ENCODE peak calls at places on chromosomes 13 and 19, in six cellular contexts. One of them, this sample, is unnamed.

GRCh38 chr13:106416645-106417044 is 118.8 kb downstream of the EFNB2 start:
- DNase-seq in stimulated activated CD8-positive, alpha-beta memory T cell treated with anti-CD3 and anti-CD28 coated beads, Interleukin-7, amount 100 ng/mL, for 4 hours: no peak
- DNase-seq in GOT3: no peak
- DNase-seq in A673: no peak
- DNase-seq in fibroblast of lung: no peak
- DNase-seq in activated CD4-positive, alpha-beta T cell treated with anti-CD3 and anti-CD28 coated beads, Interleukin-2, amount 10 ng/mL, durations not matched to agents 7 days and 5 days: no peak
- DNase-seq in this sample: no peak

GRCh38 chr19:4199699-4200293 is 17.3 kb downstream of the ANKRD24 start:
- DNase-seq in GOT3: no peak
- DNase-seq in activated CD4-positive, alpha-beta T cell treated with anti-CD3 and anti-CD28 coated beads, Interleukin-2, amount 10 ng/mL, durations not matched to agents 7 days and 5 days: no peak
- DNase-seq in stimulated activated CD8-positive, alpha-beta memory T cell treated with anti-CD3 and anti-CD28 coated beads, Interleukin-7, amount 100 ng/mL, for 4 hours: no peak
- DNase-seq in A673: no peak
- DNase-seq in fibroblast of lung: no peak
- DNase-seq in this sample: no peak

GRCh38 chr19:44587863-44588752 is 25.3 kb upstream of the IGSF23 start:
- DNase-seq in GOT3: peak
- DNase-seq in activated CD4-positive, alpha-beta T cell treated with anti-CD3 and anti-CD28 coated beads, Interleukin-2, amount 10 ng/mL, durations not matched to agents 7 days and 5 days: no peak
- DNase-seq in A673: peak
- DNase-seq in fibroblast of lung: peak
- DNase-seq in stimulated activated CD8-positive, alpha-beta memory T cell treated with anti-CD3 and anti-CD28 coated beads, Interleukin-7, amount 100 ng/mL, for 4 hours: no peak
- DNase-seq in this sample: peak

GRCh38 chr19:916645-917322 is 349 bp upstream of the KISS1R start:
- DNase-seq in stimulated activated CD8-positive, alpha-beta memory T cell treated with anti-CD3 and anti-CD28 coated beads, Interleukin-7, amount 100 ng/mL, for 4 hours: no peak
- DNase-seq in fibroblast of lung: no peak
- DNase-seq in GOT3: no peak
- DNase-seq in A673: no peak
- DNase-seq in activated CD4-positive, alpha-beta T cell treated with anti-CD3 and anti-CD28 coated beads, Interleukin-2, amount 10 ng/mL, durations not matched to agents 7 days and 5 days: no peak
- DNase-seq in this sample: no peak

GRCh38 chr19:12665281-12665573 is 1.3 kb downstream of the MAN2B1 start:
- DNase-seq in fibroblast of lung: no peak
- DNase-seq in stimulated activated CD8-positive, alpha-beta memory T cell treated with anti-CD3 and anti-CD28 coated beads, Interleukin-7, amount 100 ng/mL, for 4 hours: peak
- DNase-seq in A673: no peak
- DNase-seq in GOT3: no peak
- DNase-seq in activated CD4-positive, alpha-beta T cell treated with anti-CD3 and anti-CD28 coated beads, Interleukin-2, amount 10 ng/mL, durations not matched to agents 7 days and 5 days: peak
- DNase-seq in this sample: no peak

GRCh38 chr13:100836696-100837095 is 162.1 kb upstream of the TMTC4 start:
- DNase-seq in A673: peak
- DNase-seq in GOT3: no peak
- DNase-seq in fibroblast of lung: peak
- DNase-seq in stimulated activated CD8-positive, alpha-beta memory T cell treated with anti-CD3 and anti-CD28 coated beads, Interleukin-7, amount 100 ng/mL, for 4 hours: no peak
- DNase-seq in activated CD4-positive, alpha-beta T cell treated with anti-CD3 and anti-CD28 coated beads, Interleukin-2, amount 10 ng/mL, durations not matched to agents 7 days and 5 days: no peak
- DNase-seq in this sample: no peak

GRCh38 chr13:106919093-106919492 is 351.2 kb upstream of the ARGLU1 start:
- DNase-seq in fibroblast of lung: no peak
- DNase-seq in A673: peak
- DNase-seq in GOT3: no peak
- DNase-seq in activated CD4-positive, alpha-beta T cell treated with anti-CD3 and anti-CD28 coated beads, Interleukin-2, amount 10 ng/mL, durations not matched to agents 7 days and 5 days: no peak
- DNase-seq in stimulated activated CD8-positive, alpha-beta memory T cell treated with anti-CD3 and anti-CD28 coated beads, Interleukin-7, amount 100 ng/mL, for 4 hours: no peak
- DNase-seq in this sample: no peak

GRCh38 chr13:89066868-89067466 is 1395.8 kb downstream of the SLITRK5 start:
- DNase-seq in stimulated activated CD8-positive, alpha-beta memory T cell treated with anti-CD3 and anti-CD28 coated beads, Interleukin-7, amount 100 ng/mL, for 4 hours: no peak
- DNase-seq in A673: peak
- DNase-seq in fibroblast of lung: peak
- DNase-seq in GOT3: no peak
- DNase-seq in activated CD4-positive, alpha-beta T cell treated with anti-CD3 and anti-CD28 coated beads, Interleukin-2, amount 10 ng/mL, durations not matched to agents 7 days and 5 days: peak
- DNase-seq in this sample: peak

GRCh38 chr19:48629599-48630288 is 7.4 kb downstream of the DBP start:
- DNase-seq in fibroblast of lung: peak
- DNase-seq in activated CD4-positive, alpha-beta T cell treated with anti-CD3 and anti-CD28 coated beads, Interleukin-2, amount 10 ng/mL, durations not matched to agents 7 days and 5 days: no peak
- DNase-seq in GOT3: no peak
- DNase-seq in A673: peak
- DNase-seq in stimulated activated CD8-positive, alpha-beta memory T cell treated with anti-CD3 and anti-CD28 coated beads, Interleukin-7, amount 100 ng/mL, for 4 hours: no peak
- DNase-seq in this sample: peak

GRCh38 chr13:98489446-98490194 is 87.3 kb downstream of the STK24 start:
- DNase-seq in stimulated activated CD8-positive, alpha-beta memory T cell treated with anti-CD3 and anti-CD28 coated beads, Interleukin-7, amount 100 ng/mL, for 4 hours: no peak
- DNase-seq in GOT3: no peak
- DNase-seq in activated CD4-positive, alpha-beta T cell treated with anti-CD3 and anti-CD28 coated beads, Interleukin-2, amount 10 ng/mL, durations not matched to agents 7 days and 5 days: no peak
- DNase-seq in A673: no peak
- DNase-seq in fibroblast of lung: no peak
- DNase-seq in this sample: no peak

GRCh38 chr19:48968179-48968661 is 3.1 kb downstream of the FTL start:
- DNase-seq in activated CD4-positive, alpha-beta T cell treated with anti-CD3 and anti-CD28 coated beads, Interleukin-2, amount 10 ng/mL, durations not matched to agents 7 days and 5 days: no peak
- DNase-seq in stimulated activated CD8-positive, alpha-beta memory T cell treated with anti-CD3 and anti-CD28 coated beads, Interleukin-7, amount 100 ng/mL, for 4 hours: no peak
- DNase-seq in fibroblast of lung: no peak
- DNase-seq in A673: no peak
- DNase-seq in GOT3: no peak
- DNase-seq in this sample: peak

GRCh38 chr13:94674609-94675348 is 37.6 kb downstream of the SOX21 start:
- DNase-seq in fibroblast of lung: peak
- DNase-seq in activated CD4-positive, alpha-beta T cell treated with anti-CD3 and anti-CD28 coated beads, Interleukin-2, amount 10 ng/mL, durations not matched to agents 7 days and 5 days: peak
- DNase-seq in stimulated activated CD8-positive, alpha-beta memory T cell treated with anti-CD3 and anti-CD28 coated beads, Interleukin-7, amount 100 ng/mL, for 4 hours: peak
- DNase-seq in A673: peak
- DNase-seq in GOT3: peak
- DNase-seq in this sample: peak

GRCh38 chr19:48646192-48646911 is 365 bp upstream of the CA11 start:
- DNase-seq in activated CD4-positive, alpha-beta T cell treated with anti-CD3 and anti-CD28 coated beads, Interleukin-2, amount 10 ng/mL, durations not matched to agents 7 days and 5 days: peak
- DNase-seq in GOT3: peak
- DNase-seq in A673: peak
- DNase-seq in stimulated activated CD8-positive, alpha-beta memory T cell treated with anti-CD3 and anti-CD28 coated beads, Interleukin-7, amount 100 ng/mL, for 4 hours: peak
- DNase-seq in fibroblast of lung: peak
- DNase-seq in this sample: peak

GRCh38 chr19:38134538-38135149 is 89.4 kb downstream of the DPF1 start:
- DNase-seq in stimulated activated CD8-positive, alpha-beta memory T cell treated with anti-CD3 and anti-CD28 coated beads, Interleukin-7, amount 100 ng/mL, for 4 hours: no peak
- DNase-seq in GOT3: no peak
- DNase-seq in activated CD4-positive, alpha-beta T cell treated with anti-CD3 and anti-CD28 coated beads, Interleukin-2, amount 10 ng/mL, durations not matched to agents 7 days and 5 days: peak
- DNase-seq in A673: peak
- DNase-seq in fibroblast of lung: no peak
- DNase-seq in this sample: peak

GRCh38 chr13:38166121-38166520 is 183.5 kb upstream of the UFM1 start:
- DNase-seq in A673: no peak
- DNase-seq in stimulated activated CD8-positive, alpha-beta memory T cell treated with anti-CD3 and anti-CD28 coated beads, Interleukin-7, amount 100 ng/mL, for 4 hours: no peak
- DNase-seq in fibroblast of lung: peak
- DNase-seq in activated CD4-positive, alpha-beta T cell treated with anti-CD3 and anti-CD28 coated beads, Interleukin-2, amount 10 ng/mL, durations not matched to agents 7 days and 5 days: no peak
- DNase-seq in GOT3: no peak
- DNase-seq in this sample: no peak

GRCh38 chr19:55354698-55355212 is at the start of gene COX6B2:
- DNase-seq in A673: no peak
- DNase-seq in stimulated activated CD8-positive, alpha-beta memory T cell treated with anti-CD3 and anti-CD28 coated beads, Interleukin-7, amount 100 ng/mL, for 4 hours: no peak
- DNase-seq in GOT3: no peak
- DNase-seq in activated CD4-positive, alpha-beta T cell treated with anti-CD3 and anti-CD28 coated beads, Interleukin-2, amount 10 ng/mL, durations not matched to agents 7 days and 5 days: no peak
- DNase-seq in fibroblast of lung: no peak
- DNase-seq in this sample: no peak

GRCh38 chr19:18496980-18497256 is 25.0 kb downstream of the ELL start:
- DNase-seq in GOT3: no peak
- DNase-seq in stimulated activated CD8-positive, alpha-beta memory T cell treated with anti-CD3 and anti-CD28 coated beads, Interleukin-7, amount 100 ng/mL, for 4 hours: no peak
- DNase-seq in A673: no peak
- DNase-seq in fibroblast of lung: no peak
- DNase-seq in activated CD4-positive, alpha-beta T cell treated with anti-CD3 and anti-CD28 coated beads, Interleukin-2, amount 10 ng/mL, durations not matched to agents 7 days and 5 days: no peak
- DNase-seq in this sample: no peak

GRCh38 chr13:24997367-24997967 is 98.5 kb upstream of the PABPC3 start:
- DNase-seq in stimulated activated CD8-positive, alpha-beta memory T cell treated with anti-CD3 and anti-CD28 coated beads, Interleukin-7, amount 100 ng/mL, for 4 hours: no peak
- DNase-seq in activated CD4-positive, alpha-beta T cell treated with anti-CD3 and anti-CD28 coated beads, Interleukin-2, amount 10 ng/mL, durations not matched to agents 7 days and 5 days: peak
- DNase-seq in fibroblast of lung: peak
- DNase-seq in A673: peak
- DNase-seq in GOT3: no peak
- DNase-seq in this sample: no peak

GRCh38 chr13:48594080-48594815 is 59.5 kb upstream of the CYSLTR2 start:
- DNase-seq in A673: no peak
- DNase-seq in activated CD4-positive, alpha-beta T cell treated with anti-CD3 and anti-CD28 coated beads, Interleukin-2, amount 10 ng/mL, durations not matched to agents 7 days and 5 days: no peak
- DNase-seq in fibroblast of lung: no peak
- DNase-seq in stimulated activated CD8-positive, alpha-beta memory T cell treated with anti-CD3 and anti-CD28 coated beads, Interleukin-7, amount 100 ng/mL, for 4 hours: no peak
- DNase-seq in GOT3: no peak
- DNase-seq in this sample: peak

GRCh38 chr19:50827476-50827875 is 3.9 kb upstream of the KLK1 start:
- DNase-seq in A673: no peak
- DNase-seq in activated CD4-positive, alpha-beta T cell treated with anti-CD3 and anti-CD28 coated beads, Interleukin-2, amount 10 ng/mL, durations not matched to agents 7 days and 5 days: no peak
- DNase-seq in fibroblast of lung: no peak
- DNase-seq in stimulated activated CD8-positive, alpha-beta memory T cell treated with anti-CD3 and anti-CD28 coated beads, Interleukin-7, amount 100 ng/mL, for 4 hours: no peak
- DNase-seq in GOT3: no peak
- DNase-seq in this sample: no peak

GRCh38 chr19:53504903-53505302 is 33.0 kb upstream of the ZNF331 start:
- DNase-seq in A673: no peak
- DNase-seq in stimulated activated CD8-positive, alpha-beta memory T cell treated with anti-CD3 and anti-CD28 coated beads, Interleukin-7, amount 100 ng/mL, for 4 hours: no peak
- DNase-seq in activated CD4-positive, alpha-beta T cell treated with anti-CD3 and anti-CD28 coated beads, Interleukin-2, amount 10 ng/mL, durations not matched to agents 7 days and 5 days: no peak
- DNase-seq in fibroblast of lung: no peak
- DNase-seq in GOT3: no peak
- DNase-seq in this sample: no peak

GRCh38 chr13:93859666-93860065 is 619.8 kb downstream of the DCT start:
- DNase-seq in stimulated activated CD8-positive, alpha-beta memory T cell treated with anti-CD3 and anti-CD28 coated beads, Interleukin-7, amount 100 ng/mL, for 4 hours: no peak
- DNase-seq in GOT3: no peak
- DNase-seq in A673: no peak
- DNase-seq in fibroblast of lung: peak
- DNase-seq in activated CD4-positive, alpha-beta T cell treated with anti-CD3 and anti-CD28 coated beads, Interleukin-2, amount 10 ng/mL, durations not matched to agents 7 days and 5 days: no peak
- DNase-seq in this sample: no peak

GRCh38 chr19:51417107-51417806 is at the start of gene SIGLEC10:
- DNase-seq in A673: no peak
- DNase-seq in GOT3: no peak
- DNase-seq in activated CD4-positive, alpha-beta T cell treated with anti-CD3 and anti-CD28 coated beads, Interleukin-2, amount 10 ng/mL, durations not matched to agents 7 days and 5 days: peak
- DNase-seq in fibroblast of lung: no peak
- DNase-seq in stimulated activated CD8-positive, alpha-beta memory T cell treated with anti-CD3 and anti-CD28 coated beads, Interleukin-7, amount 100 ng/mL, for 4 hours: no peak
- DNase-seq in this sample: no peak

GRCh38 chr13:47672982-47673670 is 327.9 kb downstream of the SUCLA2 start:
- DNase-seq in fibroblast of lung: peak
- DNase-seq in activated CD4-positive, alpha-beta T cell treated with anti-CD3 and anti-CD28 coated beads, Interleukin-2, amount 10 ng/mL, durations not matched to agents 7 days and 5 days: no peak
- DNase-seq in GOT3: no peak
- DNase-seq in stimulated activated CD8-positive, alpha-beta memory T cell treated with anti-CD3 and anti-CD28 coated beads, Interleukin-7, amount 100 ng/mL, for 4 hours: no peak
- DNase-seq in A673: no peak
- DNase-seq in this sample: no peak

GRCh38 chr13:50529154-50529882 is 314.2 kb downstream of the DLEU7 start:
- DNase-seq in GOT3: peak
- DNase-seq in stimulated activated CD8-positive, alpha-beta memory T cell treated with anti-CD3 and anti-CD28 coated beads, Interleukin-7, amount 100 ng/mL, for 4 hours: no peak
- DNase-seq in activated CD4-positive, alpha-beta T cell treated with anti-CD3 and anti-CD28 coated beads, Interleukin-2, amount 10 ng/mL, durations not matched to agents 7 days and 5 days: peak
- DNase-seq in A673: peak
- DNase-seq in fibroblast of lung: peak
- DNase-seq in this sample: no peak

GRCh38 chr19:40674291-40674690 is 16.2 kb downstream of the NUMBL start:
- DNase-seq in GOT3: no peak
- DNase-seq in stimulated activated CD8-positive, alpha-beta memory T cell treated with anti-CD3 and anti-CD28 coated beads, Interleukin-7, amount 100 ng/mL, for 4 hours: no peak
- DNase-seq in A673: no peak
- DNase-seq in activated CD4-positive, alpha-beta T cell treated with anti-CD3 and anti-CD28 coated beads, Interleukin-2, amount 10 ng/mL, durations not matched to agents 7 days and 5 days: no peak
- DNase-seq in fibroblast of lung: peak
- DNase-seq in this sample: no peak

GRCh38 chr19:10979950-10980349 is 19.1 kb downstream of the SMARCA4 start:
- DNase-seq in activated CD4-positive, alpha-beta T cell treated with anti-CD3 and anti-CD28 coated beads, Interleukin-2, amount 10 ng/mL, durations not matched to agents 7 days and 5 days: peak
- DNase-seq in stimulated activated CD8-positive, alpha-beta memory T cell treated with anti-CD3 and anti-CD28 coated beads, Interleukin-7, amount 100 ng/mL, for 4 hours: no peak
- DNase-seq in A673: peak
- DNase-seq in GOT3: no peak
- DNase-seq in fibroblast of lung: no peak
- DNase-seq in this sample: no peak

GRCh38 chr19:310781-311496 is 19.7 kb upstream of the PLPP2 start:
- DNase-seq in A673: no peak
- DNase-seq in fibroblast of lung: no peak
- DNase-seq in activated CD4-positive, alpha-beta T cell treated with anti-CD3 and anti-CD28 coated beads, Interleukin-2, amount 10 ng/mL, durations not matched to agents 7 days and 5 days: no peak
- DNase-seq in GOT3: no peak
- DNase-seq in stimulated activated CD8-positive, alpha-beta memory T cell treated with anti-CD3 and anti-CD28 coated beads, Interleukin-7, amount 100 ng/mL, for 4 hours: no peak
- DNase-seq in this sample: no peak

GRCh38 chr13:33640832-33641231 is 177.1 kb upstream of the RFC3 start:
- DNase-seq in fibroblast of lung: no peak
- DNase-seq in stimulated activated CD8-positive, alpha-beta memory T cell treated with anti-CD3 and anti-CD28 coated beads, Interleukin-7, amount 100 ng/mL, for 4 hours: no peak
- DNase-seq in GOT3: no peak
- DNase-seq in A673: no peak
- DNase-seq in activated CD4-positive, alpha-beta T cell treated with anti-CD3 and anti-CD28 coated beads, Interleukin-2, amount 10 ng/mL, durations not matched to agents 7 days and 5 days: no peak
- DNase-seq in this sample: no peak

GRCh38 chr19:33902802-33903488 is 106.3 kb downstream of the KCTD15 start:
- DNase-seq in fibroblast of lung: no peak
- DNase-seq in stimulated activated CD8-positive, alpha-beta memory T cell treated with anti-CD3 and anti-CD28 coated beads, Interleukin-7, amount 100 ng/mL, for 4 hours: no peak
- DNase-seq in GOT3: no peak
- DNase-seq in A673: no peak
- DNase-seq in activated CD4-positive, alpha-beta T cell treated with anti-CD3 and anti-CD28 coated beads, Interleukin-2, amount 10 ng/mL, durations not matched to agents 7 days and 5 days: no peak
- DNase-seq in this sample: no peak

GRCh38 chr13:23609414-23610186 is 39.4 kb downstream of the TNFRSF19 start:
- DNase-seq in GOT3: no peak
- DNase-seq in fibroblast of lung: peak
- DNase-seq in A673: peak
- DNase-seq in stimulated activated CD8-positive, alpha-beta memory T cell treated with anti-CD3 and anti-CD28 coated beads, Interleukin-7, amount 100 ng/mL, for 4 hours: no peak
- DNase-seq in activated CD4-positive, alpha-beta T cell treated with anti-CD3 and anti-CD28 coated beads, Interleukin-2, amount 10 ng/mL, durations not matched to agents 7 days and 5 days: no peak
- DNase-seq in this sample: no peak

GRCh38 chr13:112968910-112969691 is at the start of gene MCF2L:
- DNase-seq in A673: peak
- DNase-seq in activated CD4-positive, alpha-beta T cell treated with anti-CD3 and anti-CD28 coated beads, Interleukin-2, amount 10 ng/mL, durations not matched to agents 7 days and 5 days: peak
- DNase-seq in fibroblast of lung: peak
- DNase-seq in GOT3: no peak
- DNase-seq in stimulated activated CD8-positive, alpha-beta memory T cell treated with anti-CD3 and anti-CD28 coated beads, Interleukin-7, amount 100 ng/mL, for 4 hours: peak
- DNase-seq in this sample: peak

GRCh38 chr13:35279500-35279899 is 197.0 kb downstream of the MAB21L1 start:
- DNase-seq in GOT3: no peak
- DNase-seq in stimulated activated CD8-positive, alpha-beta memory T cell treated with anti-CD3 and anti-CD28 coated beads, Interleukin-7, amount 100 ng/mL, for 4 hours: no peak
- DNase-seq in activated CD4-positive, alpha-beta T cell treated with anti-CD3 and anti-CD28 coated beads, Interleukin-2, amount 10 ng/mL, durations not matched to agents 7 days and 5 days: no peak
- DNase-seq in fibroblast of lung: no peak
- DNase-seq in A673: no peak
- DNase-seq in this sample: no peak

GRCh38 chr19:13841339-13842293 is 35.3 kb upstream of the NANOS3 start:
- DNase-seq in activated CD4-positive, alpha-beta T cell treated with anti-CD3 and anti-CD28 coated beads, Interleukin-2, amount 10 ng/mL, durations not matched to agents 7 days and 5 days: peak
- DNase-seq in stimulated activated CD8-positive, alpha-beta memory T cell treated with anti-CD3 and anti-CD28 coated beads, Interleukin-7, amount 100 ng/mL, for 4 hours: no peak
- DNase-seq in A673: no peak
- DNase-seq in GOT3: no peak
- DNase-seq in fibroblast of lung: peak
- DNase-seq in this sample: no peak

GRCh38 chr13:61756031-61756430 is 340.4 kb upstream of the PCDH20 start:
- DNase-seq in activated CD4-positive, alpha-beta T cell treated with anti-CD3 and anti-CD28 coated beads, Interleukin-2, amount 10 ng/mL, durations not matched to agents 7 days and 5 days: no peak
- DNase-seq in GOT3: no peak
- DNase-seq in stimulated activated CD8-positive, alpha-beta memory T cell treated with anti-CD3 and anti-CD28 coated beads, Interleukin-7, amount 100 ng/mL, for 4 hours: no peak
- DNase-seq in fibroblast of lung: no peak
- DNase-seq in A673: no peak
- DNase-seq in this sample: no peak

GRCh38 chr19:45251452-45252354 is 632 bp downstream of the MARK4 start:
- DNase-seq in stimulated activated CD8-positive, alpha-beta memory T cell treated with anti-CD3 and anti-CD28 coated beads, Interleukin-7, amount 100 ng/mL, for 4 hours: no peak
- DNase-seq in GOT3: no peak
- DNase-seq in fibroblast of lung: no peak
- DNase-seq in activated CD4-positive, alpha-beta T cell treated with anti-CD3 and anti-CD28 coated beads, Interleukin-2, amount 10 ng/mL, durations not matched to agents 7 days and 5 days: no peak
- DNase-seq in A673: no peak
- DNase-seq in this sample: peak

GRCh38 chr13:108877300-108877699 is 247.9 kb downstream of the MYO16 start:
- DNase-seq in stimulated activated CD8-positive, alpha-beta memory T cell treated with anti-CD3 and anti-CD28 coated beads, Interleukin-7, amount 100 ng/mL, for 4 hours: no peak
- DNase-seq in GOT3: no peak
- DNase-seq in fibroblast of lung: peak
- DNase-seq in A673: no peak
- DNase-seq in activated CD4-positive, alpha-beta T cell treated with anti-CD3 and anti-CD28 coated beads, Interleukin-2, amount 10 ng/mL, durations not matched to agents 7 days and 5 days: no peak
- DNase-seq in this sample: no peak

GRCh38 chr13:110152351-110152750 is 154.6 kb downstream of the COL4A1 start:
- DNase-seq in activated CD4-positive, alpha-beta T cell treated with anti-CD3 and anti-CD28 coated beads, Interleukin-2, amount 10 ng/mL, durations not matched to agents 7 days and 5 days: no peak
- DNase-seq in A673: no peak
- DNase-seq in stimulated activated CD8-positive, alpha-beta memory T cell treated with anti-CD3 and anti-CD28 coated beads, Interleukin-7, amount 100 ng/mL, for 4 hours: no peak
- DNase-seq in GOT3: no peak
- DNase-seq in fibroblast of lung: no peak
- DNase-seq in this sample: no peak

GRCh38 chr19:34316741-34317241 is 48.2 kb upstream of the GPI start:
- DNase-seq in A673: no peak
- DNase-seq in activated CD4-positive, alpha-beta T cell treated with anti-CD3 and anti-CD28 coated beads, Interleukin-2, amount 10 ng/mL, durations not matched to agents 7 days and 5 days: no peak
- DNase-seq in stimulated activated CD8-positive, alpha-beta memory T cell treated with anti-CD3 and anti-CD28 coated beads, Interleukin-7, amount 100 ng/mL, for 4 hours: no peak
- DNase-seq in fibroblast of lung: peak
- DNase-seq in GOT3: no peak
- DNase-seq in this sample: no peak